ENCODE peak calls at places on chromosomes 4 and X, in nine cellular contexts. K, W, Q, N, X, Z, L, P and I are unnamed samples. For H3K27me3, the result is how much of the 10 kb centered on the place peaks cover.

GRCh38 chrX:475926-476723 is 89.4 kb upstream of the PPP2R3B start:
- DNase-seq in K (no peak), W (no peak), Q (no peak), N (no peak), X (no peak), Z (no peak), L (no peak), P (no peak), I (no peak)

GRCh38 chr4:109548655-109549054 is 11.4 kb upstream of the MCUB start:
- DNase-seq in K (no peak), W (peak), Q (no peak), N (peak), X (peak), Z (peak), L (no peak), P (no peak), I (no peak)

GRCh38 chrX:50281253-50281652 is 76.7 kb downstream of the CCNB3 start:
- DNase-seq in K (no peak), W (no peak), Q (no peak), N (no peak), X (no peak), Z (no peak), L (no peak), P (no peak), I (no peak)

GRCh38 chrX:10190367-10190766 is 33.6 kb downstream of the CLCN4 start:
- DNase-seq in K (no peak), W (no peak), Q (no peak), N (peak), X (peak), Z (no peak), L (no peak), P (no peak), I (peak)

GRCh38 chrX:40006025-40007017 is 91.4 kb downstream of the BCOR start:
- DNase-seq in K (peak), W (no peak), Q (peak), N (no peak), X (peak), Z (no peak), L (no peak), P (peak), I (peak)

GRCh38 chr4:186134254-186134653 is 29.8 kb downstream of the FAM149A start:
- DNase-seq in K (no peak), W (no peak), Q (no peak), N (no peak), X (no peak), Z (no peak), L (no peak), P (no peak), I (no peak)

GRCh38 chr4:4430492-4431195 is 43.7 kb downstream of the NSG1 start:
- DNase-seq in K (no peak), W (peak), Q (no peak), N (peak), X (peak), Z (no peak), L (peak), P (no peak), I (peak)

GRCh38 chr4:176150283-176150682 is 45.1 kb downstream of the SPATA4 start:
- DNase-seq in K (no peak), W (no peak), Q (no peak), N (peak), X (peak), Z (no peak), L (peak), P (no peak), I (no peak)

GRCh38 chr4:185755451-185755850 is 56.5 kb downstream of the SORBS2 start:
- DNase-seq in K (no peak), W (no peak), Q (no peak), N (no peak), X (peak), Z (no peak), L (no peak), P (no peak), I (no peak)

GRCh38 chrX:40651620-40652223 is 4.4 kb upstream of the CXorf38 start:
- DNase-seq in K (peak), W (no peak), Q (peak), N (peak), X (peak), Z (peak), L (no peak), P (peak), I (peak)

GRCh38 chr4:174375422-174375821 is 91.7 kb downstream of the CEP44 start:
- DNase-seq in K (no peak), W (no peak), Q (no peak), N (no peak), X (no peak), Z (no peak), L (no peak), P (no peak), I (no peak)

GRCh38 chr4:41196633-41197332 is 17.6 kb downstream of the APBB2 start:
- DNase-seq in K (no peak), W (no peak), Q (no peak), N (peak), X (peak), Z (no peak), L (no peak), P (no peak), I (no peak)

DNA sequence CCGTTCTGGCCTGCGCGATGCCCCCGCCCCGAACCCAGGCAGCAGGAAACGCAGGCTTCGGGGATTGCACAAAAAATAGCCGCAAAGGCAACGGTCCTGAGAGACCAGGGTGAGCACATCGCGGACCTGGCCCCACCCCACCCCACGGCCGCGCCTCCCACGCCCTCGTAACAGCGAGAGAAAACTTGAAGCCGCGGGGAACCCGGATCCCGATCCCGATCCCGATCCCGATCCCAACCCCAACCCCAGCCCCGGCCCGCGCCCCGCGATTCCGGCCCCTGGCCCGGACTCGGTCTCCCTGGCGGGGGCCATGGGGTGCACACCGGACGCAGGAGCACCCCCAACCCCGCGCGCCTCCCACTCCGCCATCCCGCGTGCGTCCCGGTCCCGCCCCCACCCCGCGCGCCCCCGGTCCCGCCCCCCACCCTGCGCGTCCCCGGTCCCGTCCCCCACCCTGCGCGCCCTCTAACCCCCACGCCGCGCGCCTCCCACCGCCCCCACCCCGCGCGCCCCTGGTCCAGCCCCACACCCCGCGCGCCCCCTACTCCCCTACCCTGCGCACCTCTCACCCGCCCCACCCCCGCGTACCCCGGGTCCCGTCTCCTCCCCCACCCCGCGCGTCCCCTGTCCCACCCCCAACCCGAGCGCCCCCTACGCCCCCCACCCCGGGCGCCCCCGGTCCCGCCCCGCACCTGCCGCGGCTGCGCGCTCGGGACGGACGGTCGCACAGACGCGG is 29.0 kb downstream of the NOP14 start:
- DNase-seq in K (peak), W (no peak), Q (peak), N (peak), X (peak), Z (peak), L (no peak), P (peak), I (no peak)
- H3K4me3 ChIP-seq in K (peak), W (peak), Q (peak), N (peak), X (peak), Z (peak), L (peak), P (peak), I (peak)

GRCh38 chr4:90028460-90028859 is 98.7 kb upstream of the CCSER1 start:
- DNase-seq in K (no peak), W (no peak), Q (no peak), N (no peak), X (no peak), Z (no peak), L (no peak), P (no peak), I (no peak)

GRCh38 chr4:90030202-90030601 is 97.0 kb upstream of the CCSER1 start:
- DNase-seq in K (no peak), W (no peak), Q (no peak), N (no peak), X (no peak), Z (no peak), L (no peak), P (no peak), I (no peak)

GRCh38 chr4:90024519-90024918 is 102.7 kb upstream of the CCSER1 start:
- DNase-seq in K (no peak), W (no peak), Q (no peak), N (no peak), X (no peak), Z (no peak), L (no peak), P (no peak), I (no peak)

GRCh38 chr4:90027565-90027964 is 99.6 kb upstream of the CCSER1 start:
- DNase-seq in K (no peak), W (no peak), Q (no peak), N (no peak), X (no peak), Z (no peak), L (no peak), P (no peak), I (no peak)

DNA sequence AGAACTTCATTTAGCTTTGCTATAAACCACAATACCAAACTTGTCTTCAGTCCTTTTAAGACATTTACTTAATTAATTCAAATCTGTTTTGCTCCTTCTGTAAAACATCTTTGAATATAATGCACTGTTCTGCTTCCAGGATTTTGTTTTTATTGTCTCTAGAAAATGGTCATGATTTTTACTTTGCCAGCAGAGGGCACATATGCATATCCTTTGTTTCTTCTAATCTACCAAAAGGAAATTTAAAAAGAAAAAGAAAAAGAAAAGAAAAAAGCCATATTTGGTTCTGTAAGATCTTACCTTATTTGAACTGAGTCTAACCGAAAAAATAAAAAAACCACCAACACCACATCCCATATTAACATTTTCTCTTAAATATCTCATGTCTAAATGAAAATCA is 101.9 kb upstream of the CCSER1 start:
- DNase-seq in K (no peak), W (no peak), Q (no peak), N (no peak), X (peak), Z (no peak), L (no peak), P (no peak), I (no peak)
- TF ChIP-seq CTCF in K (no peak), W (peak), Q (peak), N (peak), X (peak), Z (no peak), L (no peak), P (peak), I (no peak)

GRCh38 chr4:112002301-112002700 is 143.0 kb upstream of the FAM241A start:
- DNase-seq in K (no peak), W (no peak), Q (no peak), N (no peak), X (no peak), Z (no peak), L (no peak), P (no peak), I (no peak)
- H3K27me3 ChIP-seq in K (under half), W (under half), Q (under half), N (under half), X (under half), Z (under half), L (under half), P (under half), I (under half)

GRCh38 chrX:101956556-101956955 is 24.7 kb upstream of the ZMAT1 start:
- DNase-seq in K (no peak), W (no peak), Q (no peak), N (no peak), X (no peak), Z (no peak), L (no peak), P (no peak), I (no peak)

GRCh38 chrX:101958139-101958538 is 26.3 kb upstream of the ZMAT1 start:
- DNase-seq in K (no peak), W (no peak), Q (no peak), N (no peak), X (no peak), Z (no peak), L (no peak), P (no peak), I (no peak)

DNA sequence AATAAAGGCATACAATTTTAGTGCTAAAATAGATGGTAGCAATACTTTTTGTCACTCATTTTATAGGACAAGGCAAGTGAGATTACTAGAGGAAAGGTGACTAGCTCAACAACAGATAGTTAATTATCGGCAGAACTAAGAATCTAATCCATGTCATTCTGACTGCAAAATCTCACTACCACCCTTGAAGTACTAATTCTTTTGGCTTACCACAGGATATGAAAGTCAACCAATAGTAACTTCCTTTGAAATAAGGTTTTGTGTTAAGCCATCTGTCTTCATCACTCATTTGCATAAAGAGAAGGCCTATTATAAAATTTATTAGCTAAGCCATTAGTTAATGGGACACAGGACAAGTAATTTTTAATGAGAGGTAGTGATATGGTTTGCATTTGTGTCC is 25.3 kb upstream of the ZMAT1 start:
- DNase-seq in K (no peak), W (no peak), Q (no peak), N (no peak), X (no peak), Z (no peak), L (no peak), P (no peak), I (no peak)
- H3K4me3 ChIP-seq in K (no peak), W (no peak), Q (no peak), N (no peak), X (no peak), Z (no peak), L (no peak), P (no peak), I (no peak)

GRCh38 chrX:151073767-151074166 is 90.6 kb downstream of the HMGB3 start:
- DNase-seq in K (no peak), W (no peak), Q (no peak), N (no peak), X (no peak), Z (no peak), L (no peak), P (no peak), I (no peak)
- TF ChIP-seq CTCF in K (no peak), W (no peak), Q (no peak), N (no peak), X (no peak), Z (no peak), L (no peak), P (no peak), I (no peak)

DNA sequence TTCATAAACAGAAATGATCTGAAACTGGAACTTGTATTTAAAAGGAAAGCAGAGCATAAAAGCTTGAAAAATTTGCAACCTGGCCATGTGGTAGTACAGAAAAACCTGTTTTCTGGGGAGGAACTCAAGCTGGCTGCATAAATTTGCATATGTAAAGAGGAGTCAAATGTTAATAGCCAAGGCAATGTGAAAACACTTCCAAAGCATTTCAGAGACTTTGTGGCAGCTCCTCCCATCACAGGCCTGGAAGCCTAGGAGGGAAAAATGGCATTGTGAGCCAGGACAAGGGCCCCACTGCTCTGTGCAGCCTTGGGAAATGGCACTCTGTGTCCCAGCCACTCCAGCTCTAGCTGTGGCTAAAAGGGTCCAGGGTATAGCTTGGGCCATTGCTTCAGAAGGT is 727.9 kb upstream of the DIAPH2 start:
- DNase-seq in K (no peak), W (no peak), Q (no peak), N (no peak), X (no peak), Z (no peak), L (no peak), P (no peak), I (no peak)
- H3K27me3 ChIP-seq in K (under half), W (under half), Q (under half), N (under half), X (under half), Z (under half), L (under half), P (under half), I (under half)